ENCODE peak calls at places on chromosomes 13 and 19, in five cellular contexts. One of them, this sample, is unnamed.

GRCh38 chr13:51944428-51944827 is 66.8 kb downstream of the ATP7B start:
- DNase-seq in keratinocyte: no peak
- DNase-seq in AG04449: no peak
- DNase-seq in endothelial cell of umbilical vein: no peak
- DNase-seq in BE2C: no peak
- DNase-seq in this sample: no peak

GRCh38 chr19:3176715-3177501 is 1.7 kb upstream of the S1PR4 start:
- DNase-seq in AG04449: no peak
- DNase-seq in BE2C: no peak
- DNase-seq in endothelial cell of umbilical vein: no peak
- DNase-seq in keratinocyte: no peak
- DNase-seq in this sample: peak

GRCh38 chr19:55341191-55342043 is 1.7 kb downstream of the KMT5C start:
- DNase-seq in BE2C: peak
- DNase-seq in AG04449: no peak
- DNase-seq in keratinocyte: no peak
- DNase-seq in endothelial cell of umbilical vein: peak
- DNase-seq in this sample: peak

GRCh38 chr19:2636897-2637683 is 65.4 kb downstream of the GNG7 start:
- DNase-seq in AG04449: no peak
- DNase-seq in endothelial cell of umbilical vein: peak
- DNase-seq in keratinocyte: no peak
- DNase-seq in BE2C: peak
- DNase-seq in this sample: peak

GRCh38 chr13:105445793-105446192 is 1089.7 kb downstream of the EFNB2 start:
- DNase-seq in keratinocyte: no peak
- DNase-seq in endothelial cell of umbilical vein: no peak
- DNase-seq in BE2C: no peak
- DNase-seq in AG04449: no peak
- DNase-seq in this sample: no peak

GRCh38 chr19:3186891-3187661 is 1.3 kb downstream of the NCLN start:
- DNase-seq in AG04449: no peak
- DNase-seq in BE2C: no peak
- DNase-seq in keratinocyte: no peak
- DNase-seq in endothelial cell of umbilical vein: no peak
- DNase-seq in this sample: peak

GRCh38 chr13:46389985-46390384 is 2.9 kb upstream of the RUBCNL start:
- DNase-seq in BE2C: no peak
- DNase-seq in keratinocyte: no peak
- DNase-seq in endothelial cell of umbilical vein: no peak
- DNase-seq in AG04449: no peak
- DNase-seq in this sample: no peak

GRCh38 chr19:3409346-3410064 is 43.1 kb downstream of the NFIC start:
- DNase-seq in keratinocyte: no peak
- DNase-seq in BE2C: peak
- DNase-seq in endothelial cell of umbilical vein: no peak
- DNase-seq in AG04449: no peak
- DNase-seq in this sample: peak

GRCh38 chr19:48598996-48599626 is 7.4 kb upstream of the SPACA4 start:
- DNase-seq in keratinocyte: no peak
- DNase-seq in BE2C: no peak
- DNase-seq in AG04449: no peak
- DNase-seq in endothelial cell of umbilical vein: no peak
- DNase-seq in this sample: peak
- H3K4me3 ChIP-seq in keratinocyte: no peak
- H3K4me3 ChIP-seq in BE2C: no peak
- H3K4me3 ChIP-seq in AG04449: no peak
- H3K4me3 ChIP-seq in endothelial cell of umbilical vein: no peak
- H3K4me3 ChIP-seq in this sample: no peak

GRCh38 chr13:48567521-48568331 is 34.8 kb upstream of the RCBTB2 start:
- DNase-seq in keratinocyte: no peak
- DNase-seq in BE2C: no peak
- DNase-seq in endothelial cell of umbilical vein: peak
- DNase-seq in AG04449: no peak
- DNase-seq in this sample: no peak
- H3K4me3 ChIP-seq in keratinocyte: no peak
- H3K4me3 ChIP-seq in BE2C: no peak
- H3K4me3 ChIP-seq in endothelial cell of umbilical vein: no peak
- H3K4me3 ChIP-seq in AG04449: no peak
- H3K4me3 ChIP-seq in this sample: no peak

DNA sequence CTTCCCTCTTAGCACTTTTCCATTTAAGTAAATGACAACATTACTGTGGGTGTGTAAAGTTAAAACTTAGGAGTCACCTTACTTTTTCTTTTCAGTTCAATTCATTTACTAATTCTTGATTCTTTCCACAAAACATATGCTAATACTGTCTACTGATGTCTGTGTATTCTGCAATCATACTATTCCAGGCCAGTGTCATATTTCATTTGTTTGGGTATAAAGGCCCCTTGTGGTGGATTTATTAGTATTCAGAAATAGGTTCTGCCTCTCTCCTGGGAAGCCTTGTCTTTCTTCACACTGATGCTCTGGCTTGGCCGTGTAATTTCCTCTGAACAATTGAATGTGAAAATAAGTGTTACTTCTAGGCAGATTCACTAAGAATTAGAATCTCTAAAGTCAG is 621.9 kb upstream of the SPRY2 start:
- DNase-seq in BE2C: no peak
- DNase-seq in endothelial cell of umbilical vein: peak
- DNase-seq in keratinocyte: no peak
- DNase-seq in AG04449: no peak
- DNase-seq in this sample: no peak
- H3K4me3 ChIP-seq in BE2C: no peak
- H3K4me3 ChIP-seq in endothelial cell of umbilical vein: no peak
- H3K4me3 ChIP-seq in keratinocyte: no peak
- H3K4me3 ChIP-seq in AG04449: no peak
- H3K4me3 ChIP-seq in this sample: no peak

GRCh38 chr19:18420931-18421330 is 1.7 kb downstream of the SSBP4 start:
- DNase-seq in endothelial cell of umbilical vein: no peak
- DNase-seq in BE2C: no peak
- DNase-seq in keratinocyte: no peak
- DNase-seq in AG04449: no peak
- DNase-seq in this sample: no peak

GRCh38 chr19:18422530-18423191 is 3.5 kb downstream of the SSBP4 start:
- DNase-seq in AG04449: no peak
- DNase-seq in BE2C: no peak
- DNase-seq in keratinocyte: no peak
- DNase-seq in endothelial cell of umbilical vein: no peak
- DNase-seq in this sample: no peak

GRCh38 chr19:18419699-18420460 is 682 bp downstream of the SSBP4 start:
- DNase-seq in BE2C: peak
- DNase-seq in keratinocyte: no peak
- DNase-seq in endothelial cell of umbilical vein: no peak
- DNase-seq in AG04449: no peak
- DNase-seq in this sample: peak

GRCh38 chr19:18423258-18424020 is 4.2 kb downstream of the SSBP4 start:
- DNase-seq in BE2C: no peak
- DNase-seq in keratinocyte: no peak
- DNase-seq in AG04449: no peak
- DNase-seq in endothelial cell of umbilical vein: no peak
- DNase-seq in this sample: peak

GRCh38 chr19:18421371-18421959 is 2.3 kb downstream of the SSBP4 start:
- DNase-seq in endothelial cell of umbilical vein: no peak
- DNase-seq in keratinocyte: no peak
- DNase-seq in AG04449: no peak
- DNase-seq in BE2C: no peak
- DNase-seq in this sample: no peak
- H3K4me3 ChIP-seq in endothelial cell of umbilical vein: no peak
- H3K4me3 ChIP-seq in keratinocyte: no peak
- H3K4me3 ChIP-seq in AG04449: peak
- H3K4me3 ChIP-seq in BE2C: peak
- H3K4me3 ChIP-seq in this sample: no peak

GRCh38 chr13:42320375-42320787 is 48.4 kb downstream of the AKAP11 start:
- DNase-seq in keratinocyte: no peak
- DNase-seq in BE2C: no peak
- DNase-seq in AG04449: no peak
- DNase-seq in endothelial cell of umbilical vein: no peak
- DNase-seq in this sample: peak
- H3K4me3 ChIP-seq in keratinocyte: no peak
- H3K4me3 ChIP-seq in BE2C: no peak
- H3K4me3 ChIP-seq in AG04449: no peak
- H3K4me3 ChIP-seq in endothelial cell of umbilical vein: no peak
- H3K4me3 ChIP-seq in this sample: no peak

DNA sequence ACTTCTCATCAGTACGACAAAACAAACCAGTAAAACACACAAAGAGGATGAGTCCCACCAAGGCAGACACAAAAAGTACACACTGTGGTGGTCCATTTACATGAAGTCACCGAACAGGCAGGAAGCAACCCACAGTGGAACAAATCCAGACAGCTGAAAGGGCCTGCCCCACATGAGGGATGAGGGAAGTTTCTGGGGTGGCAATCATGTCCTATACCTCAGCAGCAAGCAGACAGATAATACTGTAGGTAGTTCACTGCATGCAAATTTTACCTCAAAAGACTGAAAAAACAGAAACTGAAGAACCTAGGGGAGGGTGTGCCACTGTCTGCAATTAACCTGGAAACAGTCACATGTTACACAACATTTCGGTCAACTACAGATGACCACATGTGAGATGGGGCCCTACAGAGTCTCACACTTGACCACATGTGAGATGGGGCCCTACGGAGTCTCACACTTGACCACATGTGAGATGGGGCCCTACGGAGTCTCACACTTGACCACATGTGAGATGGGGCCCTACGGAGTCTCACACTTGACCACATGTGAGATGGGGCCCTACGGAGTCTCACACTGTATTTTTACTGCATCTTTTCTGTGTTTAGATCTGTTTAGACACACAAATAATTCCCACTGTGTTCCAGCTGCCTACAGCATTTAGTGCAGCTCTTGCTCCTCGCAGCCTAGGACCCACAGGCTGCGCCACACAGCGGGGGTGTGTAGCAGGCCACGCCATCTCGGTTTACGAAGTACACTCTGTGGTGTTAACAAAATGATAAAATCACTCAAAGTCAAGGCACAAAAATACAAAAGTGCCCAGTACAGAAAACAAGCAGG is 22.2 kb downstream of the PCID2 start:
- DNase-seq in endothelial cell of umbilical vein: no peak
- DNase-seq in AG04449: no peak
- DNase-seq in keratinocyte: no peak
- DNase-seq in BE2C: no peak
- DNase-seq in this sample: no peak
- H3K4me3 ChIP-seq in endothelial cell of umbilical vein: no peak
- H3K4me3 ChIP-seq in AG04449: no peak
- H3K4me3 ChIP-seq in keratinocyte: no peak
- H3K4me3 ChIP-seq in BE2C: peak
- H3K4me3 ChIP-seq in this sample: no peak